ENCODE peak calls at places on chromosome 14, in eight cellular contexts. C, G, P, H, Y, V, K and W are unnamed samples. For H3K9me3, the result is how much of the 10 kb centered on the place peaks cover.

GRCh38 chr14:59630281-59630963 is 53.8 kb upstream of the CCDC175 start:
- DNase-seq in K (no peak), P (no peak), H (no peak), G (peak), Y (peak), C (no peak), V (no peak), W (no peak)

GRCh38 chr14:33756833-33757232 is 194.0 kb downstream of the EGLN3 start:
- DNase-seq in Y (no peak), K (no peak), V (no peak), H (no peak), P (no peak), C (no peak), G (no peak), W (no peak)

GRCh38 chr14:100739306-100739705 is 12.6 kb downstream of the DLK1 start:
- DNase-seq in P (no peak), G (no peak), H (no peak), Y (no peak), C (no peak), K (no peak), V (no peak), W (no peak)

GRCh38 chr14:53509845-53510244 is 356.7 kb upstream of the DDHD1 start:
- DNase-seq in P (no peak), H (no peak), V (no peak), Y (no peak), G (peak), C (peak), K (peak), W (no peak)

GRCh38 chr14:60575008-60575407 is 66.1 kb downstream of the SIX6 start:
- DNase-seq in V (no peak), P (no peak), C (no peak), H (no peak), K (no peak), G (no peak), Y (no peak), W (no peak)

GRCh38 chr14:95189400-95190162 is 32.3 kb upstream of the DICER1 start:
- DNase-seq in C (no peak), K (no peak), G (peak), Y (no peak), P (no peak), H (no peak), V (no peak), W (no peak)

GRCh38 chr14:92160619-92161018 is 38.9 kb downstream of the CPSF2 start:
- DNase-seq in C (no peak), V (no peak), Y (no peak), G (peak), P (no peak), K (no peak), H (no peak), W (no peak)

GRCh38 chr14:68403191-68403781 is 389.6 kb downstream of the ZFP36L1 start:
- DNase-seq in H (no peak), G (no peak), P (no peak), K (no peak), Y (no peak), V (no peak), C (no peak), W (no peak)

GRCh38 chr14:52131640-52132320 is 62.9 kb upstream of the NID2 start:
- DNase-seq in P (peak), Y (peak), C (peak), G (peak), V (peak), H (no peak), K (peak), W (peak)

GRCh38 chr14:68627050-68627867 is 165.6 kb downstream of the ZFP36L1 start:
- DNase-seq in C (no peak), H (no peak), K (no peak), Y (peak), V (peak), G (no peak), P (no peak), W (no peak)

GRCh38 chr14:100850841-100851585 is 25.1 kb downstream of the MEG3 start:
- DNase-seq in K (peak), H (peak), P (peak), V (peak), G (peak), C (peak), Y (peak), W (peak)

GRCh38 chr14:93527076-93527692 is 96.4 kb downstream of the UNC79 start:
- DNase-seq in V (no peak), P (no peak), G (no peak), C (no peak), Y (no peak), K (no peak), H (no peak), W (no peak)

GRCh38 chr14:68703093-68703492 is 89.8 kb downstream of the ZFP36L1 start:
- DNase-seq in G (peak), P (peak), K (no peak), H (no peak), C (no peak), V (no peak), Y (peak), W (no peak)

GRCh38 chr14:95210699-95211098 is 53.4 kb upstream of the DICER1 start:
- DNase-seq in H (no peak), Y (no peak), K (no peak), C (no peak), G (no peak), V (no peak), P (no peak), W (no peak)

GRCh38 chr14:93941293-93941910 is 14.3 kb downstream of the FAM181A start:
- DNase-seq in P (no peak), K (peak), V (no peak), C (no peak), H (no peak), Y (peak), G (peak), W (no peak)

GRCh38 chr14:58784946-58785345 is 147.2 kb downstream of the DACT1 start:
- DNase-seq in K (no peak), Y (no peak), C (no peak), H (no peak), G (no peak), P (no peak), V (no peak), W (no peak)

GRCh38 chr14:39034481-39035296 is 68.3 kb downstream of the SEC23A start:
- DNase-seq in V (no peak), P (peak), G (peak), H (no peak), Y (no peak), K (no peak), C (no peak), W (no peak)

GRCh38 chr14:88478931-88479330 is 75.9 kb downstream of the PTPN21 start:
- DNase-seq in Y (peak), K (no peak), P (no peak), G (no peak), V (no peak), C (no peak), H (no peak), W (no peak)

GRCh38 chr14:21090940-21091663 is 7.4 kb downstream of the ZNF219 start:
- DNase-seq in K (no peak), Y (peak), G (no peak), H (no peak), V (no peak), C (no peak), P (no peak), W (no peak)

GRCh38 chr14:64266206-64266605 is 28.0 kb downstream of the ESR2 start:
- DNase-seq in G (peak), Y (no peak), K (no peak), P (no peak), H (no peak), V (no peak), C (no peak), W (no peak)

GRCh38 chr14:96037891-96038557 is 1.1 kb upstream of the C14orf132 start:
- DNase-seq in C (peak), Y (peak), P (peak), K (peak), G (peak), V (no peak), H (no peak), W (no peak)

GRCh38 chr14:37903561-37904191 is 304.0 kb upstream of the SSTR1 start:
- DNase-seq in K (no peak), C (no peak), P (peak), Y (no peak), G (peak), V (no peak), H (peak), W (peak)

GRCh38 chr14:95311752-95312151 is 8.0 kb downstream of the CLMN start:
- DNase-seq in H (no peak), G (peak), C (no peak), Y (peak), V (no peak), K (no peak), P (peak), W (no peak)

GRCh38 chr14:72104011-72104613 is 171.9 kb downstream of the RGS6 start:
- DNase-seq in K (no peak), Y (no peak), G (no peak), V (no peak), H (no peak), C (no peak), P (peak), W (no peak)

GRCh38 chr14:99427632-99428315 is 52.9 kb downstream of the SETD3 start:
- DNase-seq in P (no peak), V (no peak), C (no peak), K (no peak), H (no peak), Y (no peak), G (peak), W (no peak)

GRCh38 chr14:27384124-27384523 is 786.3 kb upstream of the NOVA1 start:
- DNase-seq in K (no peak), V (peak), H (no peak), Y (no peak), P (no peak), G (no peak), C (no peak), W (no peak)
- H3K9me3 ChIP-seq in K (under half), V (under half), H (under half), Y (under half), P (under half), G (under half), C (under half), W (under half)

DNA sequence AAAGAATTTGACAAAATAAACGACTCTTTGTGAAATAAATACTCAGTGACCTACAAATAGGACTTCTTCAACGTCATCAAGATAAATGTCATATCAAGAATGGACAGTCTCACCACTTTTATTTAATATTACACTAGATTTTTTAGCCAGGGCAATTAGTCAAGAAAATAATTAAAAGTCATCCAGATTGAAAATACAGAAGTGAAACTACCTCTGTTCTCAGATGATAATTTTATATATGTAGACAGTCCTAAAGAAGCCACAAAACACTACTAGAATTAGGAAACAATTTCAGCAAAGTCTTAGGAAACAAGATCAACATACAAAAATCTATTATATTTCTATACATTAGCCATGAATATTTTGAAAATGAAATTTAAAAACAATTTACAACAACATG is 689.6 kb upstream of the SEL1L start:
- DNase-seq in G (no peak), C (no peak), K (no peak), V (no peak), H (no peak), Y (no peak), P (no peak), W (no peak)
- H3K9me3 ChIP-seq in G (under half), C (under half), K (under half), V (under half), H (under half), Y (under half), P (under half), W (under half)

GRCh38 chr14:98131406-98131805 is 1140.6 kb downstream of the BCL11B start:
- DNase-seq in H (no peak), K (no peak), C (no peak), V (no peak), P (no peak), G (no peak), Y (no peak), W (no peak)
- H3K9me3 ChIP-seq in H (under half), K (under half), C (under half), V (under half), P (under half), G (under half), Y (under half), W (under half)

DNA sequence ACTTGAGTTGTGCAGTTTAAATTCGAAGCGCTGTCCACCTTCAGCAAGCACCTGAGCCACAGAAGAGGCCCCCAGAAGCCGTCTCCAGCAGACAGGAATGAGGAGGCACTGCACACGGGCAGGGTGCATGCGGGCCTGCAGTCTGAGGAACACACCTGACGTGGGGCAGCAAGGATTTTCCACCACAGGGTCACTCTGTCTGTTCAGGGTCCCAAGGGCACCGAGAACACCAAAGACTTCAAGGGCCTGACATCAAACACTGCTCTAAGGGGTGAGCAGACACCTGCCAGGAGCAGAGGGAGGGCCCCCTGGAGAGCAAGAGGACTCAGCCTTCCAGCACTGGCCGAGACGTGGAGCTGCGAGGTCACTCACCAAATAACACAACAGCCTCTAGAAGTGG is 99.7 kb upstream of the C14orf180 start:
- DNase-seq in H (no peak), K (no peak), C (no peak), Y (no peak), V (no peak), P (no peak), G (no peak), W (no peak)
- H3K9me3 ChIP-seq in H (under half), K (under half), C (under half), Y (under half), V (under half), P (under half), G (under half), W (under half)